ENCODE peak calls at places on chromosomes 16 and 17, in four cellular contexts. One of them, this sample, is unnamed.

GRCh38 chr16:83330251-83330650 is 477.5 kb upstream of the HSBP1 start:
- DNase-seq in fibroblast of the aortic adventitia: no peak
- DNase-seq in epithelial cell of proximal tubule: no peak
- DNase-seq in CD8-positive, alpha-beta T cell: no peak
- DNase-seq in this sample: no peak

GRCh38 chr16:28308794-28309535 is 16.6 kb downstream of the SBK1 start:
- DNase-seq in epithelial cell of proximal tubule: no peak
- DNase-seq in fibroblast of the aortic adventitia: no peak
- DNase-seq in CD8-positive, alpha-beta T cell: no peak
- DNase-seq in this sample: no peak

GRCh38 chr17:7173687-7174602 is 5.2 kb downstream of the ASGR1 start:
- DNase-seq in CD8-positive, alpha-beta T cell: peak
- DNase-seq in epithelial cell of proximal tubule: no peak
- DNase-seq in fibroblast of the aortic adventitia: no peak
- DNase-seq in this sample: no peak

GRCh38 chr17:72516772-72517399 is 396.1 kb downstream of the SOX9 start:
- DNase-seq in CD8-positive, alpha-beta T cell: no peak
- DNase-seq in epithelial cell of proximal tubule: peak
- DNase-seq in fibroblast of the aortic adventitia: peak
- DNase-seq in this sample: peak

GRCh38 chr16:84450176-84450865 is 54.1 kb downstream of the MEAK7 start:
- DNase-seq in epithelial cell of proximal tubule: no peak
- DNase-seq in CD8-positive, alpha-beta T cell: peak
- DNase-seq in fibroblast of the aortic adventitia: no peak
- DNase-seq in this sample: no peak

GRCh38 chr16:72977127-72977526 is 70.8 kb downstream of the ZFHX3 start:
- DNase-seq in epithelial cell of proximal tubule: no peak
- DNase-seq in CD8-positive, alpha-beta T cell: no peak
- DNase-seq in fibroblast of the aortic adventitia: no peak
- DNase-seq in this sample: no peak

GRCh38 chr16:66026211-66026610 is 340.3 kb upstream of the CDH5 start:
- DNase-seq in fibroblast of the aortic adventitia: no peak
- DNase-seq in CD8-positive, alpha-beta T cell: no peak
- DNase-seq in epithelial cell of proximal tubule: no peak
- DNase-seq in this sample: no peak

GRCh38 chr17:75854881-75855309 is 240 bp downstream of the WBP2 start:
- DNase-seq in CD8-positive, alpha-beta T cell: no peak
- DNase-seq in fibroblast of the aortic adventitia: no peak
- DNase-seq in epithelial cell of proximal tubule: no peak
- DNase-seq in this sample: no peak

GRCh38 chr17:67469208-67469980 is 92.3 kb downstream of the PITPNC1 start:
- DNase-seq in epithelial cell of proximal tubule: no peak
- DNase-seq in fibroblast of the aortic adventitia: peak
- DNase-seq in CD8-positive, alpha-beta T cell: peak
- DNase-seq in this sample: no peak

GRCh38 chr16:6611535-6611934 is 721.1 kb upstream of the RBFOX1 start:
- DNase-seq in fibroblast of the aortic adventitia: no peak
- DNase-seq in CD8-positive, alpha-beta T cell: no peak
- DNase-seq in epithelial cell of proximal tubule: no peak
- DNase-seq in this sample: no peak

GRCh38 chr17:17679243-17679642 is 2.0 kb upstream of the RAI1 start:
- DNase-seq in CD8-positive, alpha-beta T cell: no peak
- DNase-seq in fibroblast of the aortic adventitia: no peak
- DNase-seq in epithelial cell of proximal tubule: no peak
- DNase-seq in this sample: no peak
- H3K4me3 ChIP-seq in CD8-positive, alpha-beta T cell: no peak
- H3K4me3 ChIP-seq in fibroblast of the aortic adventitia: no peak
- H3K4me3 ChIP-seq in epithelial cell of proximal tubule: no peak
- H3K4me3 ChIP-seq in this sample: no peak

DNA sequence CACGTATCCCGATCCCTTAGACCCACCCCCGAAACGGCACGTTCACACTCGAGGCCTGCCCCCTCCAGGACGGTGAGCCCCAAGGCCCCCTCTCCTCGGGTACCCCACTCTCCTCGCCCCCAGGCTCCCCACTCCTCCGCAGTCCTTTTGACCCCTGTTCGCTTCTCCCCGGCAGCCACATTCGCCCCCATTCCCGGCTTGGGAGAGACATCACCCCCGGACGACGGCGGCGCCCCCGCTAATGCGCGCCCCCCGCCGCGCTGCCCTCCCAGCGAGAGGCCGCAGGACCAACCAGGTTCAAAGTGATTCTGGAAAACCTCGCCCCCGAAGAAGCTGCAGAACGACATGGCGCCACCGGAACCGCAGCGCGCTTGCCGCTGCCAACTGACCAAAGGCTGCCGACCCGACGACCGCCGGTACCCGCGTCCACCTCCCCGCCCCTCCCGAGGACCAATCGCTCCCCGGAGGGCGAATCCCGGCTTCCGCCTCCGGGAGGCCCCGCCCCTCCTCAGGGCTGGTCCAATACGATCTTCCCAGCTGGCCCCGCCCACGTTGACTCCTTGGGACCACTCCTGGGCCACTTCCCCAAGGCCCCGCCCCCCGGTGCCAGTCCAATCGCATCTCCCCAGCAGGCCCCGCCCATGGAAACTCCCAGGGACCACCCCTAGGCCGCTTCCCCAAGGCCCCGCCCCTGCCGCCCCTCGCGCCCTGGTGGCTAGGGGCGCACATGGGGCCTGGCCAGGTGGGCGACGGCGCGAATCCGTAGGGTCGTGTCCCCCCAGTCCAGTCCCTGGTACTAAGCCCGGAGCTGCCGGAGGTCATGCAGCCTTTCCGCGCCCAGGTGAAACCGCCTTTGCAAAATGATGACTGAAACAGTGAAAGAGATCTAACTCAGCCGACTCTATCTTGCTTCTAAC is at the start of gene MSRB1:
- DNase-seq in CD8-positive, alpha-beta T cell: peak
- DNase-seq in epithelial cell of proximal tubule: peak
- DNase-seq in fibroblast of the aortic adventitia: peak
- DNase-seq in this sample: peak
- TF ChIP-seq CTCF in CD8-positive, alpha-beta T cell: no peak
- TF ChIP-seq CTCF in epithelial cell of proximal tubule: no peak
- TF ChIP-seq CTCF in fibroblast of the aortic adventitia: no peak
- TF ChIP-seq CTCF in this sample: no peak

DNA sequence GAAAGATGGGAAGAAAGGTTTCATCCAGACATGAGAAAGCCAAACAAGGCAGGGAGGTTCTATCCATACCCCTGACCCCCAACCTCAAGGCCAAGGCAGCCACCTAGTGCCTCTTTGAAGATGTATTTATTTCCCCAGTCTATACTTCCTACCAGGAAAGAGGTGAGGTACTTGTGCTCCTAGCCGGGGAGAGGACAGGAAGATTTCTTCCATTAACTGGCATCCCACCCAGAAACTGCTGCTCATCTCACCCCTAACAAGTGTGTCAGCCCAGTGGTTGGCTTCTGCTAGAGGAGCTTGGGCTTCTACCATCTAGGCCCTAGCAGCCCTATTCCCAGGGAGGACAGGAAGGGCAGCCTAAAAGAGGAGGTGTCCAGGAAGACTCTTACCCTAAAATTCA is 8.9 kb downstream of the COPZ2 start:
- DNase-seq in fibroblast of the aortic adventitia: no peak
- DNase-seq in CD8-positive, alpha-beta T cell: no peak
- DNase-seq in epithelial cell of proximal tubule: no peak
- DNase-seq in this sample: no peak
- H3K4me3 ChIP-seq in fibroblast of the aortic adventitia: no peak
- H3K4me3 ChIP-seq in CD8-positive, alpha-beta T cell: no peak
- H3K4me3 ChIP-seq in epithelial cell of proximal tubule: no peak
- H3K4me3 ChIP-seq in this sample: no peak

GRCh38 chr17:56755310-56755709 is 78.4 kb downstream of the C17orf67 start:
- DNase-seq in epithelial cell of proximal tubule: no peak
- DNase-seq in CD8-positive, alpha-beta T cell: no peak
- DNase-seq in fibroblast of the aortic adventitia: no peak
- DNase-seq in this sample: no peak

GRCh38 chr17:56756536-56756935 is 77.2 kb downstream of the C17orf67 start:
- DNase-seq in epithelial cell of proximal tubule: peak
- DNase-seq in fibroblast of the aortic adventitia: peak
- DNase-seq in CD8-positive, alpha-beta T cell: no peak
- DNase-seq in this sample: peak

GRCh38 chr17:56754523-56755208 is 79.1 kb downstream of the C17orf67 start:
- DNase-seq in CD8-positive, alpha-beta T cell: no peak
- DNase-seq in fibroblast of the aortic adventitia: no peak
- DNase-seq in epithelial cell of proximal tubule: no peak
- DNase-seq in this sample: no peak

GRCh38 chr17:56752263-56752662 is 81.5 kb downstream of the C17orf67 start:
- DNase-seq in CD8-positive, alpha-beta T cell: no peak
- DNase-seq in fibroblast of the aortic adventitia: no peak
- DNase-seq in epithelial cell of proximal tubule: no peak
- DNase-seq in this sample: no peak

DNA sequence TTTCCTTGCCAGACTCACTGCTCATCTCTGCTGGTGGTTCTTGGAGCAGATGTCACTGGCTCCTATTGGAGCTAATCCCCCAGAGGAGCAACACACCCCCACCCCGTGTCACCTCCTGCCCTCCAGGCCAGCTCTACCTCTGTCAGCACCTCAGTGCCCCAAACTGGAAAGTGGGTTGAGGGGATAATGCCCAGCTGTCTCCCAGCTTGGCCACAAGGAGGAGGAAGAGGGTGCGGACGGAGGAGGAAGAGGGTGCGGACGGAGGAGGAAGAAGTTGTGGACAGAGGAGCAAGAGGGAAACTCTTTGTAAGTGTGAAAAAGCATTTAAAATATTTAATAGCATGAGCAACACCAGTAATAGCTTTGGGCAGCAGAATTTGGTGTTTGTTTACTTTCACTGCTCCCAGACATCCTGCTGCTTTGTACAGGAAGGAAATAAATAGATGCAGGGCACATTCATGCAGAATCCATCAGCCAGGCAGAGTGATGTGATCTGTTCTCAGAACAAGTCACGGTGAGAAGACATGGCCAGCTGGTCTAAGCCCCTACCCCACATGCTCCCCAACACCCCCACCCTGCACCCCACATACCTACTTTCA is 82.5 kb downstream of the C17orf67 start:
- DNase-seq in CD8-positive, alpha-beta T cell: no peak
- DNase-seq in fibroblast of the aortic adventitia: no peak
- DNase-seq in epithelial cell of proximal tubule: no peak
- DNase-seq in this sample: no peak
- TF ChIP-seq CTCF in CD8-positive, alpha-beta T cell: no peak
- TF ChIP-seq CTCF in fibroblast of the aortic adventitia: no peak
- TF ChIP-seq CTCF in epithelial cell of proximal tubule: peak
- TF ChIP-seq CTCF in this sample: peak

GRCh38 chr17:63932721-63933120 is 590 bp upstream of the CD79B start:
- DNase-seq in epithelial cell of proximal tubule: no peak
- DNase-seq in CD8-positive, alpha-beta T cell: no peak
- DNase-seq in fibroblast of the aortic adventitia: no peak
- DNase-seq in this sample: no peak
- H3K4me3 ChIP-seq in epithelial cell of proximal tubule: no peak
- H3K4me3 ChIP-seq in CD8-positive, alpha-beta T cell: no peak
- H3K4me3 ChIP-seq in fibroblast of the aortic adventitia: no peak
- H3K4me3 ChIP-seq in this sample: no peak

GRCh38 chr16:20741555-20742285 is at the start of gene THUMPD1:
- DNase-seq in epithelial cell of proximal tubule: peak
- DNase-seq in fibroblast of the aortic adventitia: peak
- DNase-seq in CD8-positive, alpha-beta T cell: peak
- DNase-seq in this sample: peak

GRCh38 chr16:20740901-20741491 is 622 bp downstream of the THUMPD1 start:
- DNase-seq in fibroblast of the aortic adventitia: peak
- DNase-seq in epithelial cell of proximal tubule: no peak
- DNase-seq in CD8-positive, alpha-beta T cell: peak
- DNase-seq in this sample: peak

GRCh38 chr16:20744922-20745440 is 3.4 kb upstream of the THUMPD1 start:
- DNase-seq in CD8-positive, alpha-beta T cell: no peak
- DNase-seq in epithelial cell of proximal tubule: no peak
- DNase-seq in fibroblast of the aortic adventitia: no peak
- DNase-seq in this sample: no peak

GRCh38 chr16:20743591-20743990 is 2.0 kb upstream of the THUMPD1 start:
- DNase-seq in epithelial cell of proximal tubule: no peak
- DNase-seq in fibroblast of the aortic adventitia: no peak
- DNase-seq in CD8-positive, alpha-beta T cell: no peak
- DNase-seq in this sample: no peak

DNA sequence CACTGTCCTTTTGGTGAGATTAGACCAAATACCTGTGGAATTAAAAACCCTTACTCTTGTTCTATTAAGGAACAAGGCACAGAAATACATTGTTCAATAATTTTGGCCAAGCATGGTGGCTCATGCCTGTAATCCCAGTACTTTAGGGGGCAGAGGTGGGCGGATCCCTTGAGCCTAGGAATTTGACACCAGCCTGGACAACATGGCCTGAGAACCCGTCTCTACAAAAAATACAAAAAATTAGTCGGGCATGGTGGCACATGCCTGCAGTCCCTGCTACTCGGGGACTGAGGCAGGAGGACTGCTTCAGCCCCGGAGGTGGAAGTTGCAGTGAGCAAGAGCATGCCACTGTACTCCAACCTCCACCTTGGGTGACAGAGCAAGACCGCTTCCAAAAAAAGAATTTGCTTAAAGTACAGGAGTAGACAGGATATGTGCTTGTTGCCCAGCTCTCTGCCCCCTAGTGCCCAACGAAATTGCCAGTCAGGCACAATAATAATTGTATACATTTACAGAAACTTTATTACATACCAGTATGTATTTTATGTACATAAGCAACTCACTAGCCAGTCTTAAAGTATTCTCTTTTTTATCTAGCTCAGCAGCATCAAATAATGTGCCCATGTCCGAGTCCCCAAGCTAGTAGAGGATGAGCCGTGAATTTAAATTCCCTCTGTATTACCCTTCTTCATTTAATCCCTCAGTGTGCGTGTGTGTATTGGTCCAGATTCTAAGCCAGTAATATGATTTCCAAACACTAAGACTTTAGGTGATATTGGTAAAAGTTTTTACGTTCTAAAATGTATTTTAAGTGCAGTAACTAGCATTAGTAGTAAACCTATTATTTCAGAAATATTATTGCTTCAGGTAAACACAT is 1.4 kb downstream of the THUMPD1 start:
- DNase-seq in epithelial cell of proximal tubule: no peak
- DNase-seq in CD8-positive, alpha-beta T cell: no peak
- DNase-seq in fibroblast of the aortic adventitia: peak
- DNase-seq in this sample: no peak
- TF ChIP-seq CTCF in epithelial cell of proximal tubule: peak
- TF ChIP-seq CTCF in CD8-positive, alpha-beta T cell: peak
- TF ChIP-seq CTCF in fibroblast of the aortic adventitia: peak
- TF ChIP-seq CTCF in this sample: peak

GRCh38 chr17:57876866-57877237 is 27.0 kb upstream of the MRPS23 start:
- DNase-seq in CD8-positive, alpha-beta T cell: no peak
- DNase-seq in epithelial cell of proximal tubule: no peak
- DNase-seq in fibroblast of the aortic adventitia: no peak
- DNase-seq in this sample: no peak

GRCh38 chr17:57874434-57875108 is 24.7 kb upstream of the MRPS23 start:
- DNase-seq in epithelial cell of proximal tubule: no peak
- DNase-seq in fibroblast of the aortic adventitia: peak
- DNase-seq in CD8-positive, alpha-beta T cell: no peak
- DNase-seq in this sample: no peak

GRCh38 chr17:57874058-57874419 is 24.2 kb upstream of the MRPS23 start:
- DNase-seq in CD8-positive, alpha-beta T cell: no peak
- DNase-seq in fibroblast of the aortic adventitia: no peak
- DNase-seq in epithelial cell of proximal tubule: no peak
- DNase-seq in this sample: no peak

GRCh38 chr17:57876023-57876865 is 26.4 kb upstream of the MRPS23 start:
- DNase-seq in CD8-positive, alpha-beta T cell: no peak
- DNase-seq in fibroblast of the aortic adventitia: no peak
- DNase-seq in epithelial cell of proximal tubule: no peak
- DNase-seq in this sample: no peak

GRCh38 chr17:57875109-57876022 is 25.5 kb upstream of the MRPS23 start:
- DNase-seq in CD8-positive, alpha-beta T cell: no peak
- DNase-seq in fibroblast of the aortic adventitia: peak
- DNase-seq in epithelial cell of proximal tubule: peak
- DNase-seq in this sample: peak
- H3K4me3 ChIP-seq in CD8-positive, alpha-beta T cell: no peak
- H3K4me3 ChIP-seq in fibroblast of the aortic adventitia: peak
- H3K4me3 ChIP-seq in epithelial cell of proximal tubule: no peak
- H3K4me3 ChIP-seq in this sample: no peak

This sample was measured in kidney epithelial cell.